ENCODE peak calls at places on chromosomes 2 and 18, in eight cellular contexts. One of them, this sample, is unnamed.

GRCh38 chr2:99881901-99882591 is 260.3 kb downstream of the AFF3 start:
- DNase-seq in GM12878: no peak
- DNase-seq in SK-N-SH: peak; percentile 47
- DNase-seq in K562: no peak
- DNase-seq in HepG2: no peak
- DNase-seq in IMR-90: peak; percentile 95
- DNase-seq in H1: no peak
- DNase-seq in A549: peak; percentile 13
- DNase-seq in this sample: no peak

GRCh38 chr2:101850991-101851390 is 140.8 kb upstream of the IL1R2 start:
- DNase-seq in GM12878: no peak
- DNase-seq in K562: no peak
- DNase-seq in SK-N-SH: no peak
- DNase-seq in HepG2: no peak
- DNase-seq in H1: no peak
- DNase-seq in A549: no peak
- DNase-seq in IMR-90: no peak
- DNase-seq in this sample: no peak

GRCh38 chr2:9846554-9846953 is 3.3 kb downstream of the TAF1B start:
- DNase-seq in IMR-90: peak; percentile 71
- DNase-seq in HepG2: no peak
- DNase-seq in A549: no peak
- DNase-seq in K562: no peak
- DNase-seq in SK-N-SH: no peak
- DNase-seq in GM12878: no peak
- DNase-seq in H1: no peak
- DNase-seq in this sample: no peak

GRCh38 chr2:176020400-176020799 is 18.3 kb upstream of the LNPK start:
- DNase-seq in H1: no peak
- DNase-seq in IMR-90: no peak
- DNase-seq in GM12878: no peak
- DNase-seq in SK-N-SH: no peak
- DNase-seq in A549: no peak
- DNase-seq in HepG2: no peak
- DNase-seq in K562: peak; percentile 45
- DNase-seq in this sample: no peak

GRCh38 chr2:71669628-71670429 is 216.5 kb downstream of the DYSF start:
- DNase-seq in GM12878: no peak
- DNase-seq in IMR-90: no peak
- DNase-seq in HepG2: no peak
- DNase-seq in A549: no peak
- DNase-seq in K562: no peak
- DNase-seq in H1: no peak
- DNase-seq in SK-N-SH: peak; percentile 10
- DNase-seq in this sample: no peak

GRCh38 chr2:222743263-222743865 is 71.9 kb downstream of the MOGAT1 start:
- DNase-seq in GM12878: no peak
- DNase-seq in H1: no peak
- DNase-seq in HepG2: no peak
- DNase-seq in SK-N-SH: no peak
- DNase-seq in IMR-90: no peak
- DNase-seq in K562: no peak
- DNase-seq in A549: no peak
- DNase-seq in this sample: no peak

GRCh38 chr2:177296047-177296446 is 31.5 kb upstream of the NFE2L2 start:
- DNase-seq in K562: no peak
- DNase-seq in H1: no peak
- DNase-seq in IMR-90: peak; percentile 31
- DNase-seq in A549: peak; percentile 32
- DNase-seq in GM12878: no peak
- DNase-seq in SK-N-SH: peak; percentile 14
- DNase-seq in HepG2: peak; percentile 36
- DNase-seq in this sample: no peak

GRCh38 chr2:41024806-41025205 is 572.9 kb upstream of the SLC8A1 start:
- DNase-seq in HepG2: no peak
- DNase-seq in IMR-90: no peak
- DNase-seq in SK-N-SH: peak; percentile 41
- DNase-seq in H1: no peak
- DNase-seq in K562: no peak
- DNase-seq in A549: no peak
- DNase-seq in GM12878: no peak
- DNase-seq in this sample: no peak

GRCh38 chr2:17589406-17590035 is 49.0 kb downstream of the VSNL1 start:
- DNase-seq in HepG2: no peak
- DNase-seq in H1: peak; percentile 39
- DNase-seq in IMR-90: no peak
- DNase-seq in K562: no peak
- DNase-seq in GM12878: no peak
- DNase-seq in A549: no peak
- DNase-seq in SK-N-SH: no peak
- DNase-seq in this sample: no peak

GRCh38 chr2:55500025-55500424 is 19.5 kb upstream of the CFAP36 start:
- DNase-seq in K562: no peak
- DNase-seq in A549: peak; percentile 56
- DNase-seq in H1: no peak
- DNase-seq in IMR-90: peak; percentile 74
- DNase-seq in SK-N-SH: no peak
- DNase-seq in GM12878: no peak
- DNase-seq in HepG2: peak; percentile 13
- DNase-seq in this sample: no peak

GRCh38 chr2:6074303-6074702 is 382.1 kb downstream of the SOX11 start:
- DNase-seq in SK-N-SH: peak; percentile 15
- DNase-seq in HepG2: no peak
- DNase-seq in A549: no peak
- DNase-seq in IMR-90: peak; percentile 2
- DNase-seq in H1: no peak
- DNase-seq in K562: no peak
- DNase-seq in GM12878: no peak
- DNase-seq in this sample: no peak

GRCh38 chr2:150280255-150280654 is 207.2 kb downstream of the RND3 start:
- DNase-seq in A549: no peak
- DNase-seq in GM12878: no peak
- DNase-seq in IMR-90: peak; percentile 87
- DNase-seq in SK-N-SH: no peak
- DNase-seq in K562: no peak
- DNase-seq in HepG2: no peak
- DNase-seq in H1: no peak
- DNase-seq in this sample: no peak

GRCh38 chr2:170500770-170501169 is 214.4 kb upstream of the SP5 start:
- DNase-seq in SK-N-SH: no peak
- DNase-seq in K562: no peak
- DNase-seq in HepG2: no peak
- DNase-seq in GM12878: no peak
- DNase-seq in H1: no peak
- DNase-seq in A549: no peak
- DNase-seq in IMR-90: peak; percentile 1
- DNase-seq in this sample: no peak

DNA sequence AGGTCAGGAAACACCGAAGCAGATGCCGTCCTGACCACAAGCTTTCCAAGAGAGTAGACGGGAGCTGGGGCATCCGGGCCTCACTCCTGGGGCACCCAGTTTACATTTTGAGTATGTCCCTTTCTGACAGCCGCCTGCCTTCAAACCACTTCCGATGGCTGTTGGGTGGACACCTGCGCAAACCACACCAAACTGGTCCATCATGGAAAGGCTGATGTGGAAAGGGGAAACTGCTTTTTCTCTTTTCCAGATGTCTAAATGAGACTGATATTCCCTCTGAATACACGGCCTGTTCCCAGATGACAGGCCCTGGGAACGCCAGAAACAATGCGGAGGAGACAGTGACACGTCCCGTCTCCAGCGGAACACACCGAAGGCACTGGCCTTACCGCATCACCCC is 290.0 kb upstream of the SALL3 start:
- DNase-seq in SK-N-SH: no peak
- DNase-seq in IMR-90: no peak
- DNase-seq in HepG2: no peak
- DNase-seq in A549: no peak
- DNase-seq in K562: no peak
- DNase-seq in H1: no peak
- DNase-seq in GM12878: no peak
- DNase-seq in this sample: no peak
- TF ChIP-seq USF2 in SK-N-SH: no peak
- TF ChIP-seq USF2 in IMR-90: no peak
- TF ChIP-seq USF2 in HepG2: no peak
- TF ChIP-seq USF2 in A549: no peak
- TF ChIP-seq USF2 in K562: no peak
- TF ChIP-seq USF2 in H1: no peak
- TF ChIP-seq USF2 in GM12878: no peak
- TF ChIP-seq USF2 in this sample: no peak

GRCh38 chr2:887639-888038 is 63.0 kb upstream of the SNTG2 start:
- DNase-seq in GM12878: no peak
- DNase-seq in A549: no peak
- DNase-seq in SK-N-SH: no peak
- DNase-seq in IMR-90: no peak
- DNase-seq in K562: no peak
- DNase-seq in H1: peak; percentile 45
- DNase-seq in HepG2: no peak
- DNase-seq in this sample: no peak

GRCh38 chr2:888211-888801 is 62.3 kb upstream of the SNTG2 start:
- DNase-seq in GM12878: no peak
- DNase-seq in H1: no peak
- DNase-seq in HepG2: no peak
- DNase-seq in IMR-90: no peak
- DNase-seq in A549: no peak
- DNase-seq in SK-N-SH: no peak
- DNase-seq in K562: no peak
- DNase-seq in this sample: no peak

GRCh38 chr2:885230-886071 is 65.2 kb upstream of the SNTG2 start:
- DNase-seq in GM12878: no peak
- DNase-seq in H1: peak; percentile 31
- DNase-seq in A549: no peak
- DNase-seq in SK-N-SH: no peak
- DNase-seq in K562: no peak
- DNase-seq in HepG2: no peak
- DNase-seq in IMR-90: no peak
- DNase-seq in this sample: no peak

GRCh38 chr2:884027-884748 is 66.5 kb upstream of the SNTG2 start:
- DNase-seq in K562: no peak
- DNase-seq in IMR-90: no peak
- DNase-seq in H1: peak; percentile 33
- DNase-seq in GM12878: no peak
- DNase-seq in HepG2: no peak
- DNase-seq in A549: no peak
- DNase-seq in SK-N-SH: no peak
- DNase-seq in this sample: no peak

DNA sequence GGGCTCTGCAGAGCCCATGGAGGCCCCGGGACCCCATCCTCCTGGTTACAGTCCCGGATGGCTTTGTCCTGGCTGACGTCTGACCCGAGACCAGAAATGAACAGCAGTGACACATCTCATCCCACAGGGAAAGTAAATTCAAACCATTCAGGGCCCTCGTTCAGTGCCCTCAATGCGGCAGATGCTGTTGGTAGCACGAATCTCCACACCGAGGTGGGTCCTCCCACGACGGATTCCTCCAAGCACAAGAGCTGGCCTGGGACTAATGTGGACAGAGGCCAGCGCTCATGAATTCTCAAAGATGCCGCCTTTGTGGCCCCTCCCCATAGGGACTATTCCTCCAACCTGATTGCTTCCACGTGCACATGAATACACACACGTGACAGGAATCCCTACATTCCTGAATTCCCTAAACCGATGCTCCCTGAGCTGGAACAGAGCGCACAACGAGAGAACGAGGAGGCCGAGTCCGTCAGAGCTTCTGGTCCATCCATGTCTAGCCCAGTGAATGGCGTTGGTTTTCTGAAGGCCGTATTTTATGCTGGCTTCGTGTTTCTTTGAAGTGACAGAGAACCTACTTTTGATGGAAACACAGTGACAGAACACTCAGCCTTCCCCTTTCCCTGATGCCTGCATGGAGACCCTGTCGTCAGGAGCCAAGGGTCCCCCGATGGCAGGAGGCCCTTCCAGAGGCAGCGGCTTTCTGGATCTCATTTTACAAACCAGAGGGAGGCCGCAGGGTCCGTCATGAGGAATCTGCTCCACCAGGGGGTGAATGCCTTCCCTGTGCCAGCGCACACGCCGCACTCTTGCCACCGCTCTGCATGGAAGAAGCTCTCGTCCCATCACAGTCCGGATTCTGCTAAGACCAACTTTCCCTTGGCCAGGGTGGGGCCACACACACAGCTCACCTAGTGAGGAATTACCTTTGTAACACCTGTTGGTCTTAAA is 64.3 kb upstream of the SNTG2 start:
- DNase-seq in H1: peak; percentile 46
- DNase-seq in A549: no peak
- DNase-seq in SK-N-SH: no peak
- DNase-seq in IMR-90: no peak
- DNase-seq in GM12878: no peak
- DNase-seq in HepG2: no peak
- DNase-seq in K562: no peak
- DNase-seq in this sample: no peak
- TF ChIP-seq USF2 in H1: no peak
- TF ChIP-seq USF2 in A549: no peak
- TF ChIP-seq USF2 in SK-N-SH: no peak
- TF ChIP-seq USF2 in IMR-90: no peak
- TF ChIP-seq USF2 in GM12878: no peak
- TF ChIP-seq USF2 in HepG2: no peak
- TF ChIP-seq USF2 in K562: no peak
- TF ChIP-seq USF2 in this sample: no peak

GRCh38 chr2:120847700-120848321 is 112.1 kb downstream of the GLI2 start:
- DNase-seq in IMR-90: no peak
- DNase-seq in HepG2: no peak
- DNase-seq in K562: no peak
- DNase-seq in H1: no peak
- DNase-seq in SK-N-SH: peak; percentile 84
- DNase-seq in A549: no peak
- DNase-seq in GM12878: no peak
- DNase-seq in this sample: no peak

GRCh38 chr2:120844098-120844738 is 108.5 kb downstream of the GLI2 start:
- DNase-seq in GM12878: no peak
- DNase-seq in K562: no peak
- DNase-seq in HepG2: no peak
- DNase-seq in IMR-90: no peak
- DNase-seq in A549: no peak
- DNase-seq in H1: no peak
- DNase-seq in SK-N-SH: no peak
- DNase-seq in this sample: no peak

GRCh38 chr2:120849278-120849677 is 113.6 kb downstream of the GLI2 start:
- DNase-seq in HepG2: no peak
- DNase-seq in GM12878: no peak
- DNase-seq in H1: no peak
- DNase-seq in A549: no peak
- DNase-seq in SK-N-SH: no peak
- DNase-seq in K562: no peak
- DNase-seq in IMR-90: no peak
- DNase-seq in this sample: no peak

GRCh38 chr2:120845281-120845680 is 109.6 kb downstream of the GLI2 start:
- DNase-seq in H1: no peak
- DNase-seq in IMR-90: peak; percentile 13
- DNase-seq in HepG2: no peak
- DNase-seq in K562: no peak
- DNase-seq in SK-N-SH: no peak
- DNase-seq in A549: no peak
- DNase-seq in GM12878: no peak
- DNase-seq in this sample: no peak

GRCh38 chr2:120846406-120847095 is 110.9 kb downstream of the GLI2 start:
- DNase-seq in H1: no peak
- DNase-seq in A549: no peak
- DNase-seq in HepG2: no peak
- DNase-seq in K562: no peak
- DNase-seq in SK-N-SH: no peak
- DNase-seq in IMR-90: no peak
- DNase-seq in GM12878: no peak
- DNase-seq in this sample: no peak
- TF ChIP-seq USF2 in H1: no peak
- TF ChIP-seq USF2 in A549: no peak
- TF ChIP-seq USF2 in HepG2: no peak
- TF ChIP-seq USF2 in K562: no peak
- TF ChIP-seq USF2 in SK-N-SH: no peak
- TF ChIP-seq USF2 in IMR-90: no peak
- TF ChIP-seq USF2 in GM12878: no peak
- TF ChIP-seq USF2 in this sample: no peak

GRCh38 chr2:143255899-143256298 is 126.7 kb downstream of the ARHGAP15 start:
- DNase-seq in H1: no peak
- DNase-seq in IMR-90: no peak
- DNase-seq in K562: no peak
- DNase-seq in A549: no peak
- DNase-seq in GM12878: no peak
- DNase-seq in SK-N-SH: no peak
- DNase-seq in HepG2: no peak
- DNase-seq in this sample: no peak
- TF ChIP-seq USF2 in H1: no peak
- TF ChIP-seq USF2 in IMR-90: no peak
- TF ChIP-seq USF2 in K562: no peak
- TF ChIP-seq USF2 in A549: no peak
- TF ChIP-seq USF2 in GM12878: no peak
- TF ChIP-seq USF2 in SK-N-SH: no peak
- TF ChIP-seq USF2 in HepG2: no peak
- TF ChIP-seq USF2 in this sample: no peak